ENCODE peak calls at places on chromosomes 16 and 17, in four cellular contexts. Q is HepG2, B is K562, O is GM12878. J is an unnamed sample.
A peak's percentile ranks its signal among the peaks of the same experiment; 100 is the strongest.

GRCh38 chr16:17334096-17334495 is 136.7 kb downstream of the XYLT1 start:
- DNase-seq in B (no peak), O (no peak), Q (no peak), J (no peak)

GRCh38 chr17:1256699-1257098 is 13.5 kb upstream of the BHLHA9 start:
- DNase-seq in Q (no peak), B (no peak), O (no peak), J (no peak)

GRCh38 chr17:27345141-27345904 is 51.4 kb downstream of the WSB1 start:
- DNase-seq in O (no peak), B (peak; percentile 61), Q (no peak), J (peak; percentile 74)

GRCh38 chr17:39001703-39002637 is 34.8 kb upstream of the FBXO47 start:
- DNase-seq in Q (no peak), O (no peak), B (peak; percentile 29), J (no peak)

GRCh38 chr17:6365187-6365943 is 69.6 kb downstream of the AIPL1 start:
- DNase-seq in B (no peak), O (no peak), Q (no peak), J (no peak)

GRCh38 chr16:78957328-78958100 is 643.0 kb downstream of the MAF start:
- DNase-seq in Q (no peak), O (no peak), B (no peak), J (no peak)

GRCh38 chr17:2723997-2724782 is 12.6 kb upstream of the CLUH start:
- DNase-seq in B (peak; percentile 39), Q (no peak), O (no peak), J (peak; percentile 86)

GRCh38 chr16:81786321-81786720 is 7.2 kb downstream of the PLCG2 start:
- DNase-seq in O (no peak), B (no peak), Q (no peak), J (no peak)

GRCh38 chr17:77371888-77372443 is 231.2 kb downstream of the SEC14L1 start:
- DNase-seq in B (no peak), Q (no peak), O (no peak), J (no peak)

GRCh38 chr17:67673006-67673405 is 44.7 kb upstream of the NOL11 start:
- DNase-seq in B (no peak), Q (no peak), O (no peak), J (no peak)

GRCh38 chr17:8084250-8084649 is 3.3 kb downstream of the ALOX12B start:
- DNase-seq in O (no peak), B (no peak), Q (no peak), J (no peak)

GRCh38 chr16:1668612-1669319 is 9.3 kb upstream of the JPT2 start:
- DNase-seq in Q (no peak), O (no peak), B (no peak), J (no peak)
- TF ChIP-seq HDAC2 in Q (no peak), O (no peak), B (no peak), J (no peak)

GRCh38 chr17:40430272-40431230 is 12.7 kb upstream of the IGFBP4 start:
- DNase-seq in B (no peak), O (no peak), Q (no peak), J (no peak)

GRCh38 chr17:40422990-40423611 is 5.4 kb upstream of the TOP2A start:
- DNase-seq in Q (no peak), B (peak; percentile 56), O (no peak), J (no peak)

GRCh38 chr17:40427002-40427491 is 9.4 kb upstream of the TOP2A start:
- DNase-seq in O (no peak), B (no peak), Q (no peak), J (no peak)

GRCh38 chr17:40431231-40431602 is 12.0 kb upstream of the IGFBP4 start:
- DNase-seq in B (no peak), O (no peak), Q (no peak), J (no peak)

GRCh38 chr17:40425741-40426140 is 8.0 kb upstream of the TOP2A start:
- DNase-seq in Q (no peak), O (no peak), B (no peak), J (no peak)
- H2AFZ ChIP-seq in Q (no peak overlapping the region), O (no peak overlapping the region), B (peak overlapping the region; percentile 78), J (no peak overlapping the region)

GRCh38 chr16:56610609-56611111 is 2.3 kb downstream of the MT2A start:
- DNase-seq in B (no peak), O (no peak), Q (no peak), J (no peak)
- TF ChIP-seq HDAC2 in B (no peak), O (no peak), Q (no peak), J (no peak)

GRCh38 chr16:8796469-8797363 is 723 bp downstream of the TMEM186 start:
- DNase-seq in Q (no peak), O (no peak), B (no peak), J (no peak)

GRCh38 chr16:8798174-8798527 is 512 bp downstream of the PMM2 start:
- DNase-seq in B (peak; percentile 78), Q (peak; percentile 43), O (no peak), J (no peak)

GRCh38 chr16:8797364-8798173 is at the start of the genes PMM2 and TMEM186:
- DNase-seq in O (peak; percentile 92), B (peak; percentile 95), Q (peak; percentile 99), J (peak; percentile 92)

GRCh38 chr16:8795818-8796217 is 1.6 kb downstream of the TMEM186 start:
- DNase-seq in Q (no peak), O (no peak), B (no peak), J (no peak)

DNA sequence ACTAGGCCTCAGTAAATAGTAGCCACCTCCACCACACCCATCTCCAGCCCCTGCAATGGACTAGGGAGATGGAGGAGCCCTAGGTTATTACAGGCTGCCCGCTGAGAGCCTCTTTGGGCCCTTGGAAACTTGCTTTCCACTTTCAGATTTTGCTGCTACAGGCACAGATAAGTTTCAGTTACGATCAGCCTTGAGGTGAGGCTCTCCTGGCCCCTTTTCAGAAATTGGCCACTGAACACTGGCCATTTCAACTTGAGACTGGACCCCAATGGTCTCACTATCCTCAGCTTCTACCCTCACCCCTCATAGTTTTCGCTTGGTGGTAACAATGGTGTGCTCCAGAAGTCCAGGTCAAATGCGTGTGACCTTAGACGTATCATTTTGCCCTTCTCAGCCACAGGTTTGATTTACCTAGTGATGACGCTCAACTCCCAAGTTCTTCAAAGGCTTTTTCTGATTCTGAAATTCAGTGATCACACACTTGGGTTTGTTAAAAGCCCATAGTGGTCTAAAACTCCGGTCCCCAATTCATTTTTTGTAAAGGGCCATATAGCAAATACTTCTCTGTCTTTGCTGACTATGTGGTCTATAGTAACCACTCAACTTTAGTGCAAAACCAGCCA is 1.0 kb downstream of the PMM2 start:
- DNase-seq in B (no peak), Q (no peak), O (no peak), J (no peak)
- H2AFZ ChIP-seq in B (no peak overlapping the region), Q (no peak overlapping the region), O (no peak overlapping the region), J (no peak overlapping the region)

DNA sequence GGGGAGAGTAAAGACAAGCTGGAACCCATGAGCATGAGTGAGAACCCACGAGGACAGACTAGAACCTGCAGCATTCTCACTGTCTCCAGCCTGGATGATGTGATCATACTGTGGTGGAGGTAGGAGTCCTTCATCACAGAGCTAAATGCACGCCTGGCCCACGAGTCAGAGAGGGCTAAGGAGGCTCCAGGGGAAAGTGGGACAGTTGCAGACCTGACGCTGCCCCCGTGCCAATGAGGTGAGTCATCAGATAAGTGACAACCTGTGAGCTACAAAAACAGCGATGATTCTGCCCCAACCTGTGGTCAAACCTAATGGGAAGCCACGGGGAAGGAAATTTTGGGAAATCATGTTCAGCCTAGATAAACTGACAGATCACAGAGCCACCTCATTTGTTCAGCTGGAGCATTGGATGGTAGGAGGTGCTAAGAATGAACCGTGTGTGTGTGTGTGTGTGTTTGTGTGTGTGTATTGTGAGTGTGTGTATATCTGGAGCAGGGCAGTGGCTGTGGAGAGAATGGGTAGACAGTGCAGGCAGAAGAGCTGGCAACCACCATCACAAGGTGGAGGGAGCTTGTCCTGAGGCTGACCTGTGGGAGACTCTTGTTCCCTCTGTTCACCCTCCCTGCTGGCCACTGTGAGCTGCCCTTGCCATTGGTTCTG is 131.8 kb downstream of the UTP18 start:
- DNase-seq in O (no peak), Q (no peak), B (no peak), J (no peak)
- TF ChIP-seq HDAC2 in O (no peak), Q (no peak), B (no peak), J (no peak)

GRCh38 chr16:15440852-15441251 is 6.5 kb downstream of the BMERB1 start:
- DNase-seq in Q (no peak), O (no peak), B (no peak), J (no peak)
- H2AFZ ChIP-seq in Q (no peak overlapping the region), O (no peak overlapping the region), B (no peak overlapping the region), J (no peak overlapping the region)

GRCh38 chr16:56330476-56330875 is 94.9 kb downstream of the AMFR start:
- DNase-seq in O (no peak), B (no peak), Q (no peak), J (no peak)

GRCh38 chr16:56331399-56331798 is 93.9 kb downstream of the AMFR start:
- DNase-seq in Q (no peak), O (no peak), B (no peak), J (no peak)

GRCh38 chr16:56331915-56332314 is 93.4 kb downstream of the AMFR start:
- DNase-seq in B (no peak), O (no peak), Q (no peak), J (no peak)

GRCh38 chr16:56334761-56335160 is 90.6 kb downstream of the AMFR start:
- DNase-seq in B (no peak), O (no peak), Q (no peak), J (no peak)

DNA sequence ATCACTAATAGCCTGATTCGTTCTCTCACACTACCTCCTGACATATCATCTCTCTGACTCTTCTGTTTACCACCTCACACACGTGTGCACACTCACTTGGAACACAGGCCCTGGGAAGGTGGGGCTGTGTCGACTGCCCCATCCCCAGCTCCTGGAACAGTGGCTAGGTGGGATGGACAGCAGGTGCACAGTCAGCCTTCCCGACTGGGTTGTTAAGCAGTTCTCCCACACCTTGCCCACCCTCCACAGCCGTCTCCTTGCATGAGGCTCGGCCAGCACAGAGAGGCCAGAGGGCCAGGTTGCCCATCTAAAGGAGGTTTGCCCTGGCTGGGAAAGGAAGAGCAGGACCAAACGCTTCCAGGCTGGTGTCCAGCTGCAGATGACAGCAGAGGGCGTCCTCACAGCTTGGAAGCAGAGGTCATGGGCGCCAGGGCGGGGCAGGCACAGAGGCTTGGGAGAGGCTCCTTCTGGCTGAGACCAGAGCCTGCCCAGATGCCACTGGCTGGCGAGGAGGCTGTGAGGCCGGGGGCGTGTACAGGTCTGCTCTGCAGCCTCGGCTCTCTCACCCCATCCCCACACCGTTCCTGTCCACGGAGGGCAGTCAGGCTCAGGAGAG is 92.8 kb downstream of the AMFR start:
- DNase-seq in O (no peak), Q (peak; percentile 78), B (peak; percentile 62), J (no peak)
- TF ChIP-seq HDAC2 in O (no peak), Q (no peak), B (no peak), J (no peak)

GRCh38 chr16:8595783-8596182 is 5.5 kb upstream of the TMEM114 start:
- DNase-seq in Q (no peak), O (no peak), B (no peak), J (no peak)

GRCh38 chr16:8596581-8596980 is 6.3 kb upstream of the TMEM114 start:
- DNase-seq in Q (no peak), B (no peak), O (no peak), J (no peak)

GRCh38 chr16:8605554-8605953 is 15.2 kb upstream of the TMEM114 start:
- DNase-seq in B (no peak), O (no peak), Q (no peak), J (no peak)

GRCh38 chr16:8600144-8600856 is 10.0 kb upstream of the TMEM114 start:
- DNase-seq in Q (no peak), B (no peak), O (no peak), J (no peak)
- H2AFZ ChIP-seq in Q (no peak overlapping the region), B (no peak overlapping the region), O (no peak overlapping the region), J (no peak overlapping the region)

GRCh38 chr17:59859444-59860025 is 33.2 kb downstream of the TUBD1 start:
- DNase-seq in O (no peak), B (no peak), Q (peak; percentile 71), J (no peak)
- TF ChIP-seq HDAC2 in O (no peak), B (no peak), Q (no peak), J (no peak)

GRCh38 chr17:57783338-57783742 is 38.2 kb upstream of the CCDC182 start:
- DNase-seq in Q (peak; percentile 53), B (peak; percentile 94), O (no peak), J (peak; percentile 99)
- H2AFZ ChIP-seq in Q (no peak overlapping the region), B (no peak overlapping the region), O (no peak overlapping the region), J (peak overlapping the region; percentile 79)